ENCODE peak calls at places on chromosome 1, in seven cellular contexts. N is right cardiac atrium; I is activated CD4-positive, alpha-beta T cell treated with anti-CD3 and anti-CD28 coated beads, Interleukin-2, amount 50 U/mL, for 4 hours; O is HFF-Myc; T is EL; W is fibroblast of lung; H is uterus. Y is an unnamed sample.

GRCh38 chr1:109142248-109142647 is 28.3 kb downstream of the ELAPOR1 start:
- DNase-seq in N (no peak), I (no peak), O (no peak), T (no peak), W (no peak), H (no peak), Y (no peak)

GRCh38 chr1:67053535-67053784 is 488 bp downstream of the SLC35D1 start:
- DNase-seq in N (peak), I (no peak), O (no peak), T (no peak), W (no peak), H (no peak), Y (peak)

GRCh38 chr1:221336141-221336540 is 405.7 kb downstream of the DUSP10 start:
- DNase-seq in N (no peak), I (no peak), O (no peak), T (peak), W (peak), H (no peak), Y (peak)

GRCh38 chr1:161778522-161778921 is 12.4 kb downstream of the ATF6 start:
- DNase-seq in N (no peak), I (no peak), O (no peak), T (no peak), W (no peak), H (no peak), Y (no peak)

GRCh38 chr1:95311006-95311405 is 77.0 kb downstream of the RWDD3 start:
- DNase-seq in N (no peak), I (no peak), O (no peak), T (no peak), W (no peak), H (no peak), Y (no peak)

GRCh38 chr1:151368000-151368744 is 4.3 kb downstream of the SELENBP1 start:
- DNase-seq in N (peak), I (no peak), O (no peak), T (no peak), W (no peak), H (no peak), Y (no peak)

GRCh38 chr1:221334082-221334481 is 407.8 kb downstream of the DUSP10 start:
- DNase-seq in N (no peak), I (no peak), O (no peak), T (no peak), W (peak), H (no peak), Y (no peak)

GRCh38 chr1:225654688-225655508 is 2.0 kb upstream of the ENAH start:
- DNase-seq in N (no peak), I (no peak), O (no peak), T (no peak), W (no peak), H (no peak), Y (no peak)

GRCh38 chr1:73943270-73943669 is 254.7 kb downstream of the LRRIQ3 start:
- DNase-seq in N (no peak), I (no peak), O (no peak), T (no peak), W (no peak), H (no peak), Y (no peak)

GRCh38 chr1:165857046-165857801 is 29.8 kb downstream of the UCK2 start:
- DNase-seq in N (no peak), I (no peak), O (no peak), T (peak), W (no peak), H (no peak), Y (no peak)

GRCh38 chr1:33502726-33503125 is 30.3 kb downstream of the ZSCAN20 start:
- DNase-seq in N (no peak), I (no peak), O (no peak), T (peak), W (no peak), H (no peak), Y (no peak)

GRCh38 chr1:109825774-109826173 is 62.1 kb upstream of the EPS8L3 start:
- DNase-seq in N (no peak), I (no peak), O (no peak), T (no peak), W (no peak), H (no peak), Y (no peak)

GRCh38 chr1:108719253-108719652 is 6.5 kb downstream of the FNDC7 start:
- DNase-seq in N (no peak), I (no peak), O (no peak), T (no peak), W (no peak), H (no peak), Y (no peak)

GRCh38 chr1:7192453-7192852 is 407.2 kb downstream of the CAMTA1 start:
- DNase-seq in N (no peak), I (no peak), O (no peak), T (no peak), W (no peak), H (no peak), Y (no peak)

GRCh38 chr1:25243907-25244306 is 3.3 kb downstream of the RSRP1 start:
- DNase-seq in N (no peak), I (no peak), O (no peak), T (no peak), W (no peak), H (no peak), Y (no peak)

GRCh38 chr1:59879556-59879955 is 47.0 kb downstream of the CYP2J2 start:
- DNase-seq in N (peak), I (no peak), O (peak), T (peak), W (peak), H (no peak), Y (no peak)

GRCh38 chr1:183043872-183044859 is 20.9 kb downstream of the LAMC1 start:
- DNase-seq in N (no peak), I (no peak), O (no peak), T (peak), W (peak), H (no peak), Y (no peak)

GRCh38 chr1:157967205-157967604 is 26.2 kb upstream of the KIRREL1 start:
- DNase-seq in N (no peak), I (no peak), O (no peak), T (no peak), W (no peak), H (no peak), Y (no peak)

GRCh38 chr1:42740756-42741580 is 932 bp upstream of the CLDN19 start:
- DNase-seq in N (no peak), I (no peak), O (no peak), T (no peak), W (no peak), H (no peak), Y (no peak)

GRCh38 chr1:241423541-241424479 is 66.8 kb upstream of the RGS7 start:
- DNase-seq in N (no peak), I (no peak), O (no peak), T (peak), W (peak), H (no peak), Y (peak)

GRCh38 chr1:234686035-234686434 is 76.1 kb upstream of the IRF2BP2 start:
- DNase-seq in N (no peak), I (no peak), O (no peak), T (no peak), W (peak), H (no peak), Y (no peak)

GRCh38 chr1:109800291-109800690 is 36.6 kb upstream of the EPS8L3 start:
- DNase-seq in N (no peak), I (no peak), O (no peak), T (no peak), W (no peak), H (no peak), Y (no peak)

GRCh38 chr1:29970747-29971325 is 734.5 kb downstream of the PTPRU start:
- DNase-seq in N (no peak), I (no peak), O (no peak), T (no peak), W (no peak), H (no peak), Y (no peak)

GRCh38 chr1:10915594-10915993 is 96.9 kb upstream of the TARDBP start:
- DNase-seq in N (no peak), I (no peak), O (no peak), T (no peak), W (no peak), H (no peak), Y (no peak)

GRCh38 chr1:205581321-205581980 is 50.4 kb downstream of the ELK4 start:
- DNase-seq in N (no peak), I (no peak), O (no peak), T (no peak), W (no peak), H (no peak), Y (no peak)

GRCh38 chr1:16491056-16491675 is 22.9 kb downstream of the RNU1-1 start:
- DNase-seq in N (no peak), I (no peak), O (no peak), T (no peak), W (no peak), H (no peak), Y (no peak)

GRCh38 chr1:211411639-211412038 is 80.3 kb downstream of the RD3 start:
- DNase-seq in N (no peak), I (no peak), O (no peak), T (no peak), W (no peak), H (no peak), Y (no peak)

GRCh38 chr1:193308438-193308837 is 122.0 kb upstream of the B3GALT2 start:
- DNase-seq in N (no peak), I (no peak), O (no peak), T (no peak), W (no peak), H (no peak), Y (no peak)